ENCODE peak calls at places on chromosomes 1 and 21, in eight cellular contexts. W is endothelial cell; K is stimulated activated CD4-positive, alpha-beta T cell treated with anti-CD3 and anti-CD28 coated beads, Interleukin-15, amount 100 ng/mL, for 48 hours; Y is GF-D8; M is Caki2; L is amygdala; V is endodermal cell; J is BJ. C is an unnamed sample.

GRCh38 chr1:187641907-187642306 is 813.2 kb downstream of the PLA2G4A start:
- DNase-seq in W (no peak), K (no peak), Y (no peak), M (no peak), L (no peak), V (no peak), J (no peak), C (no peak)

GRCh38 chr1:42844592-42845140 is 1.7 kb upstream of the ZNF691 start:
- DNase-seq in W (no peak), K (no peak), Y (no peak), M (peak), L (no peak), V (no peak), J (no peak), C (no peak)

GRCh38 chr1:40432644-40433385 is 17.5 kb upstream of the ZFP69B start:
- DNase-seq in W (no peak), K (no peak), Y (no peak), M (no peak), L (no peak), V (no peak), J (peak), C (no peak)

GRCh38 chr1:31617917-31618746 is 643 bp downstream of the HCRTR1 start:
- DNase-seq in W (peak), K (no peak), Y (no peak), M (no peak), L (no peak), V (peak), J (no peak), C (peak)

GRCh38 chr1:12516741-12517140 is 101.3 kb downstream of the DHRS3 start:
- DNase-seq in W (no peak), K (no peak), Y (no peak), M (no peak), L (no peak), V (no peak), J (no peak), C (no peak)

GRCh38 chr21:39097335-39097861 is 85.9 kb downstream of the PSMG1 start:
- DNase-seq in W (no peak), K (no peak), Y (no peak), M (no peak), L (no peak), V (no peak), J (no peak), C (no peak)

GRCh38 chr1:178490967-178491366 is 5.8 kb downstream of the CLEC20A start:
- DNase-seq in W (no peak), K (no peak), Y (no peak), M (no peak), L (no peak), V (no peak), J (no peak), C (no peak)

GRCh38 chr1:47478090-47478489 is 40.2 kb downstream of the FOXD2 start:
- DNase-seq in W (no peak), K (no peak), Y (no peak), M (peak), L (no peak), V (peak), J (no peak), C (no peak)

GRCh38 chr1:198272492-198272891 is 115.7 kb downstream of the NEK7 start:
- DNase-seq in W (no peak), K (no peak), Y (no peak), M (no peak), L (no peak), V (no peak), J (no peak), C (no peak)

GRCh38 chr1:2229921-2230700 is 2.0 kb downstream of the SKI start:
- DNase-seq in W (no peak), K (no peak), Y (no peak), M (no peak), L (no peak), V (peak), J (no peak), C (no peak)

GRCh38 chr21:20443558-20444155 is 554.6 kb upstream of the NCAM2 start:
- DNase-seq in W (no peak), K (no peak), Y (no peak), M (peak), L (no peak), V (peak), J (no peak), C (no peak)

GRCh38 chr1:116971481-116971880 is 30.1 kb upstream of the CD101 start:
- DNase-seq in W (no peak), K (no peak), Y (no peak), M (no peak), L (no peak), V (no peak), J (no peak), C (no peak)

GRCh38 chr1:171083222-171083621 is 7.5 kb upstream of the FMO3 start:
- DNase-seq in W (no peak), K (no peak), Y (no peak), M (no peak), L (no peak), V (no peak), J (no peak), C (no peak)

GRCh38 chr1:223052931-223053330 is 90.1 kb downstream of the TLR5 start:
- DNase-seq in W (no peak), K (no peak), Y (no peak), M (no peak), L (no peak), V (no peak), J (no peak), C (no peak)

GRCh38 chr1:68255301-68255700 is 23.0 kb upstream of the WLS start:
- DNase-seq in W (no peak), K (no peak), Y (no peak), M (no peak), L (no peak), V (no peak), J (no peak), C (no peak)

GRCh38 chr1:203034422-203035110 is 8.3 kb downstream of the PPFIA4 start:
- DNase-seq in W (no peak), K (no peak), Y (no peak), M (no peak), L (no peak), V (peak), J (no peak), C (no peak)

GRCh38 chr1:7378346-7379130 is 392.6 kb upstream of the VAMP3 start:
- DNase-seq in W (no peak), K (no peak), Y (no peak), M (no peak), L (no peak), V (peak), J (no peak), C (no peak)

GRCh38 chr1:17192394-17193221 is 12.3 kb upstream of the PADI1 start:
- DNase-seq in W (no peak), K (no peak), Y (no peak), M (no peak), L (no peak), V (peak), J (no peak), C (no peak)

GRCh38 chr21:28442624-28443023 is 550.1 kb downstream of the LTN1 start:
- DNase-seq in W (no peak), K (no peak), Y (no peak), M (no peak), L (no peak), V (no peak), J (no peak), C (no peak)

GRCh38 chr1:21843208-21843607 is 31.1 kb downstream of the LDLRAD2 start:
- DNase-seq in W (no peak), K (no peak), Y (no peak), M (no peak), L (no peak), V (no peak), J (no peak), C (no peak)

GRCh38 chr1:82225407-82226197 is 424.9 kb downstream of the ADGRL2 start:
- DNase-seq in W (no peak), K (no peak), Y (no peak), M (no peak), L (no peak), V (no peak), J (no peak), C (no peak)

GRCh38 chr1:77319036-77319705 is 37.4 kb downstream of the AK5 start:
- DNase-seq in W (no peak), K (no peak), Y (no peak), M (no peak), L (no peak), V (no peak), J (no peak), C (no peak)

GRCh38 chr1:156014829-156015228 is 5.9 kb downstream of the SSR2 start:
- DNase-seq in W (no peak), K (no peak), Y (no peak), M (no peak), L (no peak), V (peak), J (no peak), C (peak)

GRCh38 chr1:244005455-244005854 is 45.6 kb upstream of the ZBTB18 start:
- DNase-seq in W (no peak), K (no peak), Y (no peak), M (no peak), L (no peak), V (no peak), J (no peak), C (no peak)

GRCh38 chr1:29090937-29091618 is 32.6 kb downstream of the TMEM200B start:
- DNase-seq in W (no peak), K (no peak), Y (no peak), M (no peak), L (no peak), V (no peak), J (no peak), C (no peak)

GRCh38 chr1:47725732-47726495 is 271.3 kb downstream of the TRABD2B start:
- DNase-seq in W (peak), K (peak), Y (no peak), M (peak), L (no peak), V (peak), J (no peak), C (peak)

GRCh38 chr1:17538428-17539130 is 919 bp upstream of the ARHGEF10L start:
- DNase-seq in W (peak), K (no peak), Y (no peak), M (peak), L (no peak), V (peak), J (no peak), C (peak)

GRCh38 chr21:46661627-46662366 is 26.3 kb downstream of the PRMT2 start:
- DNase-seq in W (no peak), K (no peak), Y (no peak), M (no peak), L (no peak), V (no peak), J (no peak), C (no peak)

GRCh38 chr1:150961756-150962155 is 12.9 kb downstream of the CERS2 start:
- DNase-seq in W (no peak), K (no peak), Y (no peak), M (no peak), L (no peak), V (no peak), J (no peak), C (no peak)

GRCh38 chr1:206631085-206631509 is 4.2 kb upstream of the DYRK3 start:
- DNase-seq in W (peak), K (no peak), Y (peak), M (peak), L (no peak), V (peak), J (no peak), C (peak)